ENCODE peak calls at places on chromosome 3, in four cellular contexts. R, L, E and X are unnamed samples.

GRCh38 chr3:196813903-196814302 is 53.8 kb upstream of the SENP5 start:
- DNase-seq in L (no peak), E (no peak), R (peak; percentile 20), X (no peak)

GRCh38 chr3:152458725-152459515 is 190.2 kb downstream of the MBNL1 start:
- DNase-seq in R (no peak), E (no peak), L (no peak), X (no peak)

GRCh38 chr3:79027593-79027992 is 740.2 kb downstream of the ROBO1 start:
- DNase-seq in R (no peak), E (no peak), L (peak; percentile 76), X (no peak)

GRCh38 chr3:13122101-13123055 is 49.1 kb upstream of the IQSEC1 start:
- DNase-seq in R (no peak), L (no peak), E (no peak), X (no peak)

GRCh38 chr3:9229325-9229724 is 20.1 kb downstream of the SRGAP3 start:
- DNase-seq in R (no peak), E (no peak), L (no peak), X (no peak)

GRCh38 chr3:10292505-10293419 is at the start of gene GHRL:
- DNase-seq in L (no peak), E (no peak), R (no peak), X (no peak)

GRCh38 chr3:62712776-62713175 is 162.4 kb downstream of the CADPS start:
- DNase-seq in R (no peak), L (no peak), E (no peak), X (no peak)

GRCh38 chr3:146387566-146387965 is 81.8 kb downstream of the PLSCR2 start:
- DNase-seq in E (no peak), L (no peak), R (no peak), X (no peak)

GRCh38 chr3:108088146-108088545 is 2.7 kb downstream of the CD47 start:
- DNase-seq in L (peak; percentile 64), R (no peak), E (no peak), X (no peak)

GRCh38 chr3:123759311-123759710 is 124.8 kb downstream of the MYLK start:
- DNase-seq in E (no peak), L (peak; percentile 16), R (no peak), X (no peak)

GRCh38 chr3:122533931-122534334 is 19.2 kb upstream of the KPNA1 start:
- DNase-seq in E (peak; percentile 24), L (no peak), R (peak; percentile 98), X (peak; percentile 72)

GRCh38 chr3:34150987-34151386 is 352.6 kb downstream of the PDCD6IP start:
- DNase-seq in R (no peak), E (no peak), L (no peak), X (no peak)

GRCh38 chr3:5217824-5218595 is 30.5 kb downstream of the EDEM1 start:
- DNase-seq in E (peak; percentile 42), R (no peak), L (no peak), X (no peak)

GRCh38 chr3:115671761-115672455 is 48.6 kb downstream of the GAP43 start:
- DNase-seq in E (no peak), L (no peak), R (no peak), X (no peak)

GRCh38 chr3:11136871-11137626 is 17.2 kb upstream of the HRH1 start:
- DNase-seq in R (peak; percentile 100), E (peak; percentile 100), L (no peak), X (no peak)

GRCh38 chr3:58049143-58049785 is 41.0 kb downstream of the FLNB start:
- DNase-seq in L (peak; percentile 8), R (peak; percentile 99), E (no peak), X (no peak)

GRCh38 chr3:150370129-150370602 is 37.9 kb upstream of the TSC22D2 start:
- DNase-seq in E (peak; percentile 91), L (no peak), R (peak; percentile 99), X (no peak)

GRCh38 chr3:34020761-34021635 is 222.6 kb downstream of the PDCD6IP start:
- DNase-seq in E (no peak), L (peak; percentile 1), R (no peak), X (no peak)

GRCh38 chr3:168051579-168052183 is 44.0 kb downstream of the GOLIM4 start:
- DNase-seq in E (no peak), R (no peak), L (peak; percentile 73), X (no peak)

GRCh38 chr3:196055683-196056270 is 26.1 kb downstream of the TFRC start:
- DNase-seq in E (no peak), R (no peak), L (no peak), X (peak; percentile 35)

GRCh38 chr3:52471371-52472238 is 16.2 kb downstream of the NISCH start:
- DNase-seq in E (no peak), L (no peak), R (peak; percentile 57), X (no peak)

GRCh38 chr3:109985942-109986555 is 648.7 kb upstream of the DPPA4 start:
- DNase-seq in L (no peak), R (peak; percentile 54), E (no peak), X (no peak)

GRCh38 chr3:31103623-31104180 is 209.2 kb upstream of the GADL1 start:
- DNase-seq in L (no peak), E (no peak), R (peak; percentile 49), X (no peak)

GRCh38 chr3:43246956-43247355 is 39.4 kb upstream of the SNRK start:
- DNase-seq in R (no peak), E (no peak), L (no peak), X (no peak)

GRCh38 chr3:125194849-125195601 is 17.5 kb downstream of the SLC12A8 start:
- DNase-seq in L (no peak), E (peak; percentile 92), R (peak; percentile 33), X (no peak)

GRCh38 chr3:61358364-61358763 is 107.1 kb upstream of the FHIT start:
- DNase-seq in L (no peak), E (no peak), R (no peak), X (no peak)

GRCh38 chr3:158652463-158652862 is 8.1 kb downstream of the GFM1 start:
- DNase-seq in R (no peak), E (no peak), L (no peak), X (no peak)

GRCh38 chr3:177426151-177426904 is 229.0 kb upstream of the TBL1XR1 start:
- DNase-seq in L (no peak), R (no peak), E (no peak), X (no peak)

GRCh38 chr3:15064299-15064834 is 748 bp downstream of the MRPS25 start:
- DNase-seq in R (peak; percentile 34), L (peak; percentile 18), E (no peak), X (no peak)

GRCh38 chr3:69086133-69086722 is 1.5 kb downstream of the ARL6IP5 start:
- DNase-seq in L (peak; percentile 54), R (peak; percentile 92), E (peak; percentile 78), X (peak; percentile 47)

GRCh38 chr3:149369991-149370866 is 7.2 kb downstream of the TM4SF1 start:
- DNase-seq in E (no peak), L (peak; percentile 25), R (no peak), X (no peak)

GRCh38 chr3:124263168-124263567 is 271.2 kb upstream of the ROPN1 start:
- DNase-seq in R (peak; percentile 96), E (peak; percentile 82), L (no peak), X (no peak)

GRCh38 chr3:135055449-135055848 is 260.4 kb downstream of the EPHB1 start:
- DNase-seq in L (no peak), R (no peak), E (no peak), X (no peak)

GRCh38 chr3:77319711-77320110 is 279.8 kb downstream of the ROBO2 start:
- DNase-seq in R (no peak), L (peak; percentile 12), E (no peak), X (no peak)

GRCh38 chr3:160618878-160619277 is 53.5 kb upstream of the KPNA4 start:
- DNase-seq in R (no peak), E (no peak), L (no peak), X (no peak)

GRCh38 chr3:171615281-171615680 is 155.1 kb upstream of the TNIK start:
- DNase-seq in L (no peak), R (no peak), E (no peak), X (no peak)

GRCh38 chr3:124200336-124200901 is 208.5 kb upstream of the ROPN1 start:
- DNase-seq in L (no peak), E (no peak), R (peak; percentile 35), X (no peak)

GRCh38 chr3:112109313-112109712 is 23.1 kb downstream of the C3orf52 start:
- DNase-seq in E (no peak), L (peak; percentile 71), R (no peak), X (no peak)

GRCh38 chr3:130699765-130700164 is 46.9 kb downstream of the PIK3R4 start:
- DNase-seq in R (peak; percentile 44), E (no peak), L (peak; percentile 52), X (no peak)

GRCh38 chr3:98945006-98945626 is 43.6 kb upstream of the DCBLD2 start:
- DNase-seq in L (no peak), R (no peak), E (no peak), X (no peak)